ENCODE peak calls at places on chromosomes 11 and 22, in six cellular contexts. F, O, W, T, U and D are unnamed samples.

GRCh38 chr11:131691558-131692041 is 321.2 kb downstream of the NTM start:
- DNase-seq in U (peak), W (peak), O (no peak), F (peak), T (no peak), D (peak)

GRCh38 chr22:24149191-24149590 is 32.1 kb upstream of the SUSD2 start:
- DNase-seq in U (no peak), F (no peak), T (no peak), W (no peak), O (no peak), D (no peak)

GRCh38 chr11:126718319-126718718 is 282.3 kb downstream of the KIRREL3 start:
- DNase-seq in W (no peak), U (no peak), O (no peak), T (no peak), F (peak), D (peak)

GRCh38 chr11:68905421-68906360 is 2.0 kb downstream of the IGHMBP2 start:
- DNase-seq in T (no peak), W (no peak), F (no peak), U (no peak), O (no peak), D (no peak)

GRCh38 chr11:70462818-70463477 is 64.6 kb downstream of the CTTN start:
- DNase-seq in W (no peak), F (no peak), U (no peak), T (no peak), O (no peak), D (no peak)

GRCh38 chr11:3056296-3057068 is 741 bp downstream of the CARS1 start:
- DNase-seq in F (no peak), W (no peak), T (no peak), O (peak), U (no peak), D (peak)

GRCh38 chr11:124402326-124402922 is 3.6 kb upstream of the OR8B3 start:
- DNase-seq in T (peak), F (peak), O (peak), W (peak), U (peak), D (peak)

GRCh38 chr11:125167954-125168821 is 3.6 kb downstream of the PKNOX2 start:
- DNase-seq in T (no peak), W (no peak), U (no peak), O (no peak), F (no peak), D (peak)

GRCh38 chr22:23385301-23386244 is 194.5 kb downstream of the IGLL1 start:
- DNase-seq in F (peak), T (peak), W (peak), U (peak), O (peak), D (peak)

GRCh38 chr11:26930518-26931247 is 63.2 kb upstream of the FIBIN start:
- DNase-seq in W (no peak), U (no peak), O (no peak), F (peak), T (no peak), D (peak)

GRCh38 chr11:134714021-134714656 is 302.1 kb upstream of the B3GAT1 start:
- DNase-seq in W (no peak), O (no peak), T (no peak), U (no peak), F (no peak), D (no peak)

GRCh38 chr22:44049369-44050231 is 25.5 kb downstream of the PARVB start:
- DNase-seq in F (no peak), U (no peak), T (no peak), O (no peak), W (no peak), D (no peak)

GRCh38 chr11:72744474-72744873 is 7.7 kb downstream of the ARAP1 start:
- DNase-seq in U (no peak), F (no peak), O (no peak), W (no peak), T (no peak), D (no peak)

GRCh38 chr11:13324141-13324540 is 46.6 kb downstream of the BMAL1 start:
- DNase-seq in W (no peak), U (no peak), T (no peak), F (no peak), O (no peak), D (no peak)

GRCh38 chr11:2295971-2296912 is 5.5 kb downstream of the C11orf21 start:
- DNase-seq in T (no peak), F (no peak), W (no peak), U (peak), O (no peak), D (no peak)

GRCh38 chr11:103608566-103608965 is 427.9 kb upstream of the DDI1 start:
- DNase-seq in O (no peak), U (no peak), F (peak), W (no peak), T (no peak), D (peak)

GRCh38 chr11:3340025-3340424 is 38.9 kb downstream of the ZNF195 start:
- DNase-seq in T (no peak), O (no peak), W (no peak), U (no peak), F (peak), D (peak)

GRCh38 chr11:121274332-121274991 is 18.1 kb upstream of the SC5D start:
- DNase-seq in T (no peak), W (no peak), O (no peak), F (no peak), U (no peak), D (no peak)

GRCh38 chr11:110032957-110033570 is 60.1 kb upstream of the ZC3H12C start:
- DNase-seq in O (no peak), T (no peak), F (no peak), W (no peak), U (no peak), D (no peak)